ENCODE peak calls at places on chromosomes 11 and 22, in nine cellular contexts. One of them, this sample, is unnamed. For H3K4me1, the result is how much of the 10 kb centered on the place peaks cover.

GRCh38 chr22:42399315-42400271 is 32.6 kb downstream of the NFAM1 start:
- DNase-seq in uterus: no peak
- DNase-seq in adrenal gland: peak
- DNase-seq in right lobe of liver: no peak
- DNase-seq in spleen: peak
- DNase-seq in tibial nerve: no peak
- DNase-seq in IMR-90: no peak
- DNase-seq in suprapubic skin: no peak
- DNase-seq in body of pancreas: peak
- DNase-seq in this sample: peak

GRCh38 chr22:43789452-43789851 is 22.7 kb downstream of the EFCAB6 start:
- DNase-seq in spleen: no peak
- DNase-seq in tibial nerve: no peak
- DNase-seq in body of pancreas: peak
- DNase-seq in uterus: peak
- DNase-seq in suprapubic skin: peak
- DNase-seq in IMR-90: peak
- DNase-seq in right lobe of liver: no peak
- DNase-seq in adrenal gland: peak
- DNase-seq in this sample: no peak

GRCh38 chr11:76664578-76665061 is 5.9 kb downstream of the LRRC32 start:
- DNase-seq in suprapubic skin: peak
- DNase-seq in adrenal gland: peak
- DNase-seq in right lobe of liver: peak
- DNase-seq in tibial nerve: no peak
- DNase-seq in body of pancreas: no peak
- DNase-seq in uterus: no peak
- DNase-seq in IMR-90: no peak
- DNase-seq in spleen: peak
- DNase-seq in this sample: no peak

GRCh38 chr11:12119502-12119901 is 9.1 kb downstream of the MICAL2 start:
- DNase-seq in adrenal gland: no peak
- DNase-seq in IMR-90: no peak
- DNase-seq in suprapubic skin: no peak
- DNase-seq in uterus: no peak
- DNase-seq in right lobe of liver: no peak
- DNase-seq in body of pancreas: no peak
- DNase-seq in spleen: no peak
- DNase-seq in tibial nerve: no peak
- DNase-seq in this sample: no peak

GRCh38 chr22:26617251-26618199 is at the start of gene CRYBB1:
- DNase-seq in adrenal gland: peak
- DNase-seq in suprapubic skin: no peak
- DNase-seq in spleen: peak
- DNase-seq in uterus: no peak
- DNase-seq in right lobe of liver: no peak
- DNase-seq in body of pancreas: peak
- DNase-seq in tibial nerve: no peak
- DNase-seq in IMR-90: peak
- DNase-seq in this sample: no peak

GRCh38 chr22:23109441-23109978 is 32.3 kb downstream of the RSPH14 start:
- DNase-seq in body of pancreas: no peak
- DNase-seq in spleen: no peak
- DNase-seq in IMR-90: no peak
- DNase-seq in right lobe of liver: no peak
- DNase-seq in suprapubic skin: no peak
- DNase-seq in adrenal gland: no peak
- DNase-seq in tibial nerve: no peak
- DNase-seq in uterus: no peak
- DNase-seq in this sample: no peak

GRCh38 chr11:79940976-79941735 is 500.3 kb upstream of the TENM4 start:
- DNase-seq in adrenal gland: no peak
- DNase-seq in suprapubic skin: no peak
- DNase-seq in tibial nerve: no peak
- DNase-seq in uterus: no peak
- DNase-seq in IMR-90: peak
- DNase-seq in right lobe of liver: no peak
- DNase-seq in body of pancreas: no peak
- DNase-seq in spleen: no peak
- DNase-seq in this sample: no peak

GRCh38 chr11:76672431-76673163 is 2.0 kb upstream of the LRRC32 start:
- DNase-seq in suprapubic skin: no peak
- DNase-seq in IMR-90: no peak
- DNase-seq in adrenal gland: no peak
- DNase-seq in uterus: no peak
- DNase-seq in tibial nerve: no peak
- DNase-seq in spleen: peak
- DNase-seq in right lobe of liver: peak
- DNase-seq in body of pancreas: no peak
- DNase-seq in this sample: peak

GRCh38 chr11:1998290-1998689 is 648 bp upstream of the H19 start:
- DNase-seq in tibial nerve: no peak
- DNase-seq in spleen: no peak
- DNase-seq in uterus: no peak
- DNase-seq in suprapubic skin: no peak
- DNase-seq in right lobe of liver: no peak
- DNase-seq in body of pancreas: no peak
- DNase-seq in adrenal gland: no peak
- DNase-seq in IMR-90: no peak
- DNase-seq in this sample: no peak

GRCh38 chr22:32120603-32121002 is 38.5 kb downstream of the C22orf42 start:
- DNase-seq in suprapubic skin: no peak
- DNase-seq in adrenal gland: no peak
- DNase-seq in right lobe of liver: no peak
- DNase-seq in tibial nerve: no peak
- DNase-seq in uterus: no peak
- DNase-seq in IMR-90: no peak
- DNase-seq in spleen: no peak
- DNase-seq in body of pancreas: no peak
- DNase-seq in this sample: peak
- TF ChIP-seq POLR2A in suprapubic skin: no peak
- TF ChIP-seq POLR2A in adrenal gland: no peak
- TF ChIP-seq POLR2A in right lobe of liver: no peak
- TF ChIP-seq POLR2A in tibial nerve: no peak
- TF ChIP-seq POLR2A in uterus: no peak
- TF ChIP-seq POLR2A in IMR-90: no peak
- TF ChIP-seq POLR2A in spleen: no peak
- TF ChIP-seq POLR2A in body of pancreas: no peak
- TF ChIP-seq POLR2A in this sample: no peak

DNA sequence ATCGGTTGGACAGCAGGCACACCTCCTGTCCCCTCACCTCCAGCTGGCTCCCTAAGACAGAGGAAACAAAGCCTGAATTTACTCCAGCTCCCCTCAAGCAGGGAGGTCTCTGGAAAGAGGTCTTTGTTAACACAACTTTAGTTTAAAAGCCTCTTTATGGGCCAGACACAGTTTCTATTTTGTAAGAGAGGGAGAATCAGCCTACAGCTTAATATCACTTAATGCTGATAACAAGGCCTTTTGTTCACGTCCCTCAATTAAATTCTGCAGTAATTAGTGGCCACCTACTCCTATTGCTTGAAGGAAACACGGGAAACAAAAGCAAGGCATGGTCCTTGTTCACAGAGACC is 36.2 kb downstream of the PLEKHA7 start:
- DNase-seq in uterus: no peak
- DNase-seq in right lobe of liver: no peak
- DNase-seq in spleen: no peak
- DNase-seq in suprapubic skin: no peak
- DNase-seq in adrenal gland: no peak
- DNase-seq in IMR-90: no peak
- DNase-seq in tibial nerve: no peak
- DNase-seq in body of pancreas: no peak
- DNase-seq in this sample: no peak
- H3K4me1 ChIP-seq in uterus: under half
- H3K4me1 ChIP-seq in right lobe of liver: under half
- H3K4me1 ChIP-seq in spleen: under half
- H3K4me1 ChIP-seq in suprapubic skin: under half
- H3K4me1 ChIP-seq in adrenal gland: under half
- H3K4me1 ChIP-seq in IMR-90: under half
- H3K4me1 ChIP-seq in tibial nerve: under half
- H3K4me1 ChIP-seq in body of pancreas: half or more
- H3K4me1 ChIP-seq in this sample: under half

GRCh38 chr22:50306753-50307749 is at the start of gene PLXNB2:
- DNase-seq in suprapubic skin: no peak
- DNase-seq in tibial nerve: peak
- DNase-seq in body of pancreas: peak
- DNase-seq in spleen: no peak
- DNase-seq in adrenal gland: peak
- DNase-seq in right lobe of liver: peak
- DNase-seq in IMR-90: peak
- DNase-seq in uterus: peak
- DNase-seq in this sample: peak
- TF ChIP-seq POLR2A in suprapubic skin: no peak
- TF ChIP-seq POLR2A in tibial nerve: peak
- TF ChIP-seq POLR2A in body of pancreas: peak
- TF ChIP-seq POLR2A in spleen: no peak
- TF ChIP-seq POLR2A in adrenal gland: peak
- TF ChIP-seq POLR2A in right lobe of liver: peak
- TF ChIP-seq POLR2A in IMR-90: peak
- TF ChIP-seq POLR2A in uterus: peak
- TF ChIP-seq POLR2A in this sample: no peak

GRCh38 chr11:116851631-116852030 is 14.2 kb upstream of the APOA1 start:
- DNase-seq in adrenal gland: no peak
- DNase-seq in suprapubic skin: no peak
- DNase-seq in uterus: no peak
- DNase-seq in tibial nerve: no peak
- DNase-seq in body of pancreas: no peak
- DNase-seq in right lobe of liver: no peak
- DNase-seq in IMR-90: no peak
- DNase-seq in spleen: peak
- DNase-seq in this sample: no peak
- H3K4me1 ChIP-seq in adrenal gland: under half
- H3K4me1 ChIP-seq in suprapubic skin: under half
- H3K4me1 ChIP-seq in uterus: under half
- H3K4me1 ChIP-seq in tibial nerve: under half
- H3K4me1 ChIP-seq in body of pancreas: under half
- H3K4me1 ChIP-seq in right lobe of liver: under half
- H3K4me1 ChIP-seq in IMR-90: under half
- H3K4me1 ChIP-seq in spleen: half or more
- H3K4me1 ChIP-seq in this sample: under half

GRCh38 chr11:63811522-63811921 is 1.7 kb upstream of the SPINDOC start:
- DNase-seq in spleen: no peak
- DNase-seq in IMR-90: no peak
- DNase-seq in suprapubic skin: no peak
- DNase-seq in uterus: no peak
- DNase-seq in adrenal gland: no peak
- DNase-seq in body of pancreas: no peak
- DNase-seq in tibial nerve: no peak
- DNase-seq in right lobe of liver: no peak
- DNase-seq in this sample: no peak

GRCh38 chr11:63814383-63814736 is 1.1 kb downstream of the SPINDOC start:
- DNase-seq in body of pancreas: no peak
- DNase-seq in suprapubic skin: no peak
- DNase-seq in adrenal gland: no peak
- DNase-seq in IMR-90: no peak
- DNase-seq in uterus: no peak
- DNase-seq in spleen: no peak
- DNase-seq in right lobe of liver: no peak
- DNase-seq in tibial nerve: no peak
- DNase-seq in this sample: no peak

GRCh38 chr11:63816732-63817131 is 3.5 kb downstream of the SPINDOC start:
- DNase-seq in body of pancreas: no peak
- DNase-seq in IMR-90: no peak
- DNase-seq in adrenal gland: no peak
- DNase-seq in tibial nerve: no peak
- DNase-seq in suprapubic skin: no peak
- DNase-seq in spleen: no peak
- DNase-seq in right lobe of liver: no peak
- DNase-seq in uterus: no peak
- DNase-seq in this sample: no peak

GRCh38 chr11:63813035-63813562 is at the start of gene SPINDOC:
- DNase-seq in adrenal gland: peak
- DNase-seq in tibial nerve: peak
- DNase-seq in suprapubic skin: peak
- DNase-seq in uterus: peak
- DNase-seq in IMR-90: peak
- DNase-seq in right lobe of liver: peak
- DNase-seq in spleen: peak
- DNase-seq in body of pancreas: peak
- DNase-seq in this sample: peak

DNA sequence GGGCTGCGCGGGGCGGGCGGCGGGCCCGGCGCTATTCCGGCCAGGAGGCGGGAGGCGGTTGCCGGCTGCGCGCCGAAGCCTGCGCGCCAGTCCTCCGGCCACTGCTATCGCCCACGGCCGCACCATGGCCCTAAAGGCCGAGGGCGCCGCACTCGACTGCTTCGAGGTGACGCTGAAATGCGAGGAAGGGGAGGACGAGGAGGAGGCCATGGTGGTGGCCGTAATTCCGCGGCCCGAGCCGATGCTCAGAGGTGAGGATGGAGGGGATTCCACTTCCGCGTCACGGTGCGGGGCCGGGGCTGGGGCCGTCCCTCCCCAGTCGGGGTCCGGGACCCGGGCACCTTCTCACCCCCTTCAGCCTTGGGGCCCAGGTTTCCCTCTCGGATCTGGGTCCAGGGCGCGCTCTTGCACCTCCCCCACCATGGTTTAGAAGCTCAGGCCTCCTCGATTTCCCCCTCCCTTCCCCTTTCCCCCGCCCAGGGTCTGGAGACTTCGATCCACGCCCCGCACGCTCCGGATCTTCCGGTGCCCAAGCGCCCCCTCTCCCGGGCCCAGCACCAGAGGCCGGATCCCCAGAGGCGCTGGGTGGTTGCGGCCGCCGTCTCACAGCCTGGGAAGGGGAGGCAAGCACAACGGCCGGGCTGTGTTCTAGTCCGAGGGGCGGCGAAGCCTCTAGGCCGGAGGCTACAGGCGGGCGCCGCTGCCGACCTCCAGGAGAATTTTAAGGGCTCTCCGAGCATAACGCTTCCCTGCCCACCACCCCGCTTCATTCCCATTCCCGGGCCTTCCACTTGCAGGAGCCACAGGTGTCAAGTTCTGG is 517 bp downstream of the SPINDOC start:
- DNase-seq in suprapubic skin: no peak
- DNase-seq in spleen: peak
- DNase-seq in adrenal gland: peak
- DNase-seq in tibial nerve: peak
- DNase-seq in uterus: peak
- DNase-seq in IMR-90: peak
- DNase-seq in body of pancreas: peak
- DNase-seq in right lobe of liver: peak
- DNase-seq in this sample: peak
- TF ChIP-seq POLR2A in suprapubic skin: no peak
- TF ChIP-seq POLR2A in spleen: no peak
- TF ChIP-seq POLR2A in adrenal gland: no peak
- TF ChIP-seq POLR2A in tibial nerve: no peak
- TF ChIP-seq POLR2A in uterus: no peak
- TF ChIP-seq POLR2A in IMR-90: peak
- TF ChIP-seq POLR2A in body of pancreas: no peak
- TF ChIP-seq POLR2A in right lobe of liver: no peak
- TF ChIP-seq POLR2A in this sample: no peak

DNA sequence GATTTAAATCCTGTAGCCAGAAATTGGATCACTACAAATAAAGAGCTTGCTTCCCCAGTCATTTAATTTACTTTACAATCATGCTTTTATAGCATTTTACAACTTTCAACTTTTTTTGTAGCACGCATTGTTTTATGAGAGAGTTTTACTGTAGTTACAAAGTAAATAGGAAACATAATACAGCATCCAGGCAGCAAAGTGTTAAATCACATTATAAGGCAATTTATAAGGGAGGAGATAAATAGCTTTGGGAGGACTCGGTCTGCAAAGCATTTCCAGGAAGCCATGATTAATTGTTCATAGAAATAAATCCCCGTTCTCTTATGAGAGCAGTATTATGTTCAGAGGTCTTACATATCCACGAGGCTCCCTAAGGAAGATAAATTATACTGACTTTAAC is 792.5 kb upstream of the RAG2 start:
- DNase-seq in adrenal gland: no peak
- DNase-seq in tibial nerve: no peak
- DNase-seq in spleen: no peak
- DNase-seq in suprapubic skin: no peak
- DNase-seq in uterus: no peak
- DNase-seq in right lobe of liver: no peak
- DNase-seq in IMR-90: no peak
- DNase-seq in body of pancreas: no peak
- DNase-seq in this sample: no peak
- H3K4me1 ChIP-seq in adrenal gland: under half
- H3K4me1 ChIP-seq in tibial nerve: under half
- H3K4me1 ChIP-seq in spleen: under half
- H3K4me1 ChIP-seq in suprapubic skin: under half
- H3K4me1 ChIP-seq in uterus: under half
- H3K4me1 ChIP-seq in right lobe of liver: under half
- H3K4me1 ChIP-seq in IMR-90: under half
- H3K4me1 ChIP-seq in body of pancreas: under half
- H3K4me1 ChIP-seq in this sample: under half